ENCODE peak calls at places on chromosomes 4 and X, in eight cellular contexts. J, T, O, E, N, L, W and G are unnamed samples.

GRCh38 chr4:186604124-186604627 is 48.8 kb upstream of the MTNR1A start:
- DNase-seq in L (no peak), T (no peak), N (no peak), W (no peak), J (no peak), O (no peak), E (no peak), G (no peak)

GRCh38 chr4:57109847-57110634 is at the start of gene IGFBP7:
- DNase-seq in L (no peak), W (no peak), E (no peak), T (no peak), J (peak; percentile 54), N (no peak), O (peak; percentile 81), G (peak; percentile 71)

GRCh38 chrX:130147631-130148030 is 18.0 kb downstream of the AIFM1 start:
- DNase-seq in W (no peak), N (no peak), E (no peak), J (no peak), T (no peak), O (no peak), L (no peak), G (no peak)

GRCh38 chr4:98557497-98557896 is 100.9 kb downstream of the TSPAN5 start:
- DNase-seq in E (no peak), J (no peak), N (no peak), T (no peak), L (peak; percentile 68), W (peak; percentile 35), O (no peak), G (no peak)

GRCh38 chrX:150155396-150156048 is 207.6 kb upstream of the MAMLD1 start:
- DNase-seq in L (peak; percentile 40), N (no peak), E (no peak), T (no peak), O (peak; percentile 42), J (no peak), W (peak; percentile 33), G (no peak)

GRCh38 chr4:82833696-82834313 is 35.2 kb upstream of the SCD5 start:
- DNase-seq in J (no peak), W (peak; percentile 78), N (no peak), E (no peak), T (no peak), L (peak; percentile 84), O (no peak), G (no peak)

GRCh38 chr4:169137555-169137920 is 127.5 kb upstream of the CBR4 start:
- DNase-seq in N (no peak), W (no peak), E (no peak), O (no peak), L (no peak), T (no peak), J (no peak), G (no peak)

GRCh38 chr4:152099555-152099954 is 338.7 kb upstream of the GATB start:
- DNase-seq in E (no peak), N (no peak), O (no peak), T (no peak), L (no peak), J (no peak), W (no peak), G (no peak)

GRCh38 chr4:119110121-119110520 is 25.5 kb upstream of the MYOZ2 start:
- DNase-seq in L (no peak), W (no peak), E (no peak), O (no peak), T (no peak), J (no peak), N (no peak), G (no peak)

GRCh38 chrX:115632455-115632854 is 71.5 kb downstream of the PLS3 start:
- DNase-seq in O (no peak), L (peak; percentile 60), N (no peak), W (no peak), E (no peak), J (no peak), T (no peak), G (no peak)

GRCh38 chrX:40474205-40474626 is 106.6 kb upstream of the ATP6AP2 start:
- DNase-seq in N (no peak), E (no peak), T (no peak), O (no peak), W (no peak), J (peak; percentile 93), L (no peak), G (peak; percentile 85)

GRCh38 chrX:45714864-45715263 is 514.2 kb upstream of the DIPK2B start:
- DNase-seq in O (no peak), L (peak; percentile 73), N (no peak), E (peak; percentile 3), W (peak; percentile 41), J (no peak), T (no peak), G (no peak)

GRCh38 chr4:145531193-145531592 is 49.5 kb downstream of the SMAD1 start:
- DNase-seq in O (peak; percentile 47), J (no peak), W (no peak), E (peak; percentile 79), T (no peak), N (peak; percentile 86), L (no peak), G (no peak)

GRCh38 chr4:138053601-138054322 is 188.4 kb downstream of the SLC7A11 start:
- DNase-seq in L (peak; percentile 92), T (no peak), J (no peak), E (no peak), N (no peak), W (peak; percentile 61), O (no peak), G (no peak)

GRCh38 chr4:149889976-149890375 is 74.3 kb upstream of the IQCM start:
- DNase-seq in W (no peak), O (no peak), N (no peak), E (no peak), J (no peak), T (no peak), L (peak; percentile 53), G (no peak)

GRCh38 chr4:147599764-147600163 is 17.4 kb upstream of the TMEM184C start:
- DNase-seq in W (peak; percentile 26), E (no peak), N (no peak), L (peak; percentile 72), O (no peak), T (no peak), J (no peak), G (no peak)

GRCh38 chrX:44012484-44013096 is 39.4 kb upstream of the NDP start:
- DNase-seq in O (peak; percentile 46), E (peak; percentile 3), L (peak; percentile 82), W (peak; percentile 91), T (peak; percentile 14), N (no peak), J (no peak), G (no peak)